ENCODE peak calls at places on chromosomes 3 and 15, in five cellular contexts. One of them, this sample, is unnamed.
A peak's percentile ranks its signal among the peaks of the same experiment; 100 is the strongest.

GRCh38 chr3:197216169-197216860 is 82.1 kb downstream of the DLG1 start:
- DNase-seq in Jurkat, Clone E6-1: no peak
- DNase-seq in BJ: peak; percentile 39
- DNase-seq in central memory CD4-positive, alpha-beta T cell: no peak
- DNase-seq in effector memory CD8-positive, alpha-beta T cell: no peak
- DNase-seq in this sample: no peak

GRCh38 chr3:192835818-192836468 is 81.7 kb downstream of the MB21D2 start:
- DNase-seq in effector memory CD8-positive, alpha-beta T cell: no peak
- DNase-seq in central memory CD4-positive, alpha-beta T cell: no peak
- DNase-seq in BJ: no peak
- DNase-seq in Jurkat, Clone E6-1: no peak
- DNase-seq in this sample: no peak

GRCh38 chr3:18623220-18623619 is 198.1 kb upstream of the SATB1 start:
- DNase-seq in Jurkat, Clone E6-1: no peak
- DNase-seq in central memory CD4-positive, alpha-beta T cell: no peak
- DNase-seq in BJ: no peak
- DNase-seq in effector memory CD8-positive, alpha-beta T cell: no peak
- DNase-seq in this sample: no peak

GRCh38 chr3:51617597-51617996 is 53.5 kb upstream of the TEX264 start:
- DNase-seq in Jurkat, Clone E6-1: no peak
- DNase-seq in effector memory CD8-positive, alpha-beta T cell: no peak
- DNase-seq in BJ: no peak
- DNase-seq in central memory CD4-positive, alpha-beta T cell: no peak
- DNase-seq in this sample: no peak

GRCh38 chr15:31740203-31740602 is 290.1 kb upstream of the CHRNA7 start:
- DNase-seq in central memory CD4-positive, alpha-beta T cell: no peak
- DNase-seq in BJ: no peak
- DNase-seq in effector memory CD8-positive, alpha-beta T cell: no peak
- DNase-seq in Jurkat, Clone E6-1: no peak
- DNase-seq in this sample: no peak

GRCh38 chr15:36106640-36107335 is 472.6 kb upstream of the CDIN1 start:
- DNase-seq in central memory CD4-positive, alpha-beta T cell: no peak
- DNase-seq in effector memory CD8-positive, alpha-beta T cell: no peak
- DNase-seq in BJ: no peak
- DNase-seq in Jurkat, Clone E6-1: no peak
- DNase-seq in this sample: no peak

GRCh38 chr3:178439504-178439903 is 96.7 kb upstream of the KCNMB2 start:
- DNase-seq in central memory CD4-positive, alpha-beta T cell: no peak
- DNase-seq in BJ: no peak
- DNase-seq in effector memory CD8-positive, alpha-beta T cell: no peak
- DNase-seq in Jurkat, Clone E6-1: no peak
- DNase-seq in this sample: no peak

GRCh38 chr3:49899815-49900214 is 3.9 kb downstream of the MST1R start:
- DNase-seq in central memory CD4-positive, alpha-beta T cell: no peak
- DNase-seq in BJ: no peak
- DNase-seq in Jurkat, Clone E6-1: no peak
- DNase-seq in effector memory CD8-positive, alpha-beta T cell: no peak
- DNase-seq in this sample: no peak

GRCh38 chr15:57892181-57892580 is 173.3 kb downstream of the ALDH1A2 start:
- DNase-seq in central memory CD4-positive, alpha-beta T cell: no peak
- DNase-seq in BJ: no peak
- DNase-seq in Jurkat, Clone E6-1: no peak
- DNase-seq in effector memory CD8-positive, alpha-beta T cell: no peak
- DNase-seq in this sample: no peak

GRCh38 chr15:70605606-70606410 is 157.6 kb downstream of the UACA start:
- DNase-seq in Jurkat, Clone E6-1: no peak
- DNase-seq in effector memory CD8-positive, alpha-beta T cell: no peak
- DNase-seq in BJ: peak; percentile 27
- DNase-seq in central memory CD4-positive, alpha-beta T cell: no peak
- DNase-seq in this sample: no peak

GRCh38 chr15:51647128-51647562 is 24.6 kb upstream of the DMXL2 start:
- DNase-seq in central memory CD4-positive, alpha-beta T cell: no peak
- DNase-seq in BJ: no peak
- DNase-seq in Jurkat, Clone E6-1: no peak
- DNase-seq in effector memory CD8-positive, alpha-beta T cell: no peak
- DNase-seq in this sample: peak; percentile 7

GRCh38 chr15:55196011-55196410 is 730 bp downstream of the RSL24D1 start:
- DNase-seq in Jurkat, Clone E6-1: no peak
- DNase-seq in central memory CD4-positive, alpha-beta T cell: no peak
- DNase-seq in effector memory CD8-positive, alpha-beta T cell: no peak
- DNase-seq in BJ: no peak
- DNase-seq in this sample: no peak

GRCh38 chr3:95351158-95351557 is 1288.3 kb downstream of the NSUN3 start:
- DNase-seq in central memory CD4-positive, alpha-beta T cell: no peak
- DNase-seq in BJ: no peak
- DNase-seq in effector memory CD8-positive, alpha-beta T cell: no peak
- DNase-seq in Jurkat, Clone E6-1: no peak
- DNase-seq in this sample: no peak

GRCh38 chr3:50260942-50261441 is 8.0 kb upstream of the SEMA3B start:
- DNase-seq in BJ: no peak
- DNase-seq in central memory CD4-positive, alpha-beta T cell: no peak
- DNase-seq in effector memory CD8-positive, alpha-beta T cell: no peak
- DNase-seq in Jurkat, Clone E6-1: no peak
- DNase-seq in this sample: no peak

GRCh38 chr3:36428444-36428843 is 48.1 kb downstream of the STAC start:
- DNase-seq in central memory CD4-positive, alpha-beta T cell: no peak
- DNase-seq in effector memory CD8-positive, alpha-beta T cell: no peak
- DNase-seq in Jurkat, Clone E6-1: no peak
- DNase-seq in BJ: no peak
- DNase-seq in this sample: no peak

GRCh38 chr3:11530153-11530721 is 113.5 kb downstream of the VGLL4 start:
- DNase-seq in Jurkat, Clone E6-1: no peak
- DNase-seq in central memory CD4-positive, alpha-beta T cell: no peak
- DNase-seq in BJ: peak; percentile 80
- DNase-seq in effector memory CD8-positive, alpha-beta T cell: no peak
- DNase-seq in this sample: no peak

GRCh38 chr3:137035631-137036030 is 77.8 kb downstream of the IL20RB start:
- DNase-seq in effector memory CD8-positive, alpha-beta T cell: no peak
- DNase-seq in BJ: no peak
- DNase-seq in central memory CD4-positive, alpha-beta T cell: no peak
- DNase-seq in Jurkat, Clone E6-1: peak; percentile 29
- DNase-seq in this sample: no peak

GRCh38 chr15:36737430-36737891 is 158.0 kb downstream of the CDIN1 start:
- DNase-seq in Jurkat, Clone E6-1: no peak
- DNase-seq in central memory CD4-positive, alpha-beta T cell: no peak
- DNase-seq in effector memory CD8-positive, alpha-beta T cell: no peak
- DNase-seq in BJ: peak; percentile 30
- DNase-seq in this sample: peak; percentile 26

GRCh38 chr3:114319453-114319852 is 25.6 kb downstream of the TIGIT start:
- DNase-seq in central memory CD4-positive, alpha-beta T cell: no peak
- DNase-seq in Jurkat, Clone E6-1: no peak
- DNase-seq in BJ: peak; percentile 3
- DNase-seq in effector memory CD8-positive, alpha-beta T cell: no peak
- DNase-seq in this sample: peak; percentile 51

GRCh38 chr15:98649621-98649995 is 1.3 kb downstream of the IGF1R start:
- DNase-seq in effector memory CD8-positive, alpha-beta T cell: peak; percentile 21
- DNase-seq in BJ: no peak
- DNase-seq in Jurkat, Clone E6-1: no peak
- DNase-seq in central memory CD4-positive, alpha-beta T cell: peak; percentile 23
- DNase-seq in this sample: no peak

GRCh38 chr3:72159487-72159886 is 374.5 kb upstream of the PROK2 start:
- DNase-seq in effector memory CD8-positive, alpha-beta T cell: no peak
- DNase-seq in BJ: no peak
- DNase-seq in Jurkat, Clone E6-1: no peak
- DNase-seq in central memory CD4-positive, alpha-beta T cell: no peak
- DNase-seq in this sample: no peak